ENCODE peak calls at places on chromosomes 6 and 20, in four cellular contexts. D, J, Q and S are unnamed samples.
A peak's percentile ranks its signal among the peaks of the same experiment; 100 is the strongest.

GRCh38 chr6:34022250-34022872 is 123.5 kb downstream of the GRM4 start:
- DNase-seq in D (no peak), J (no peak), Q (no peak), S (no peak)

GRCh38 chr6:93272201-93272600 is 147.2 kb downstream of the EPHA7 start:
- DNase-seq in D (no peak), J (no peak), Q (no peak), S (no peak)

GRCh38 chr20:37927410-37928048 is 24.6 kb downstream of the VSTM2L start:
- DNase-seq in D (no peak), J (no peak), Q (no peak), S (no peak)

GRCh38 chr6:142401838-142402237 is 100.0 kb downstream of the ADGRG6 start:
- DNase-seq in D (no peak), J (no peak), Q (no peak), S (no peak)

GRCh38 chr20:35648836-35649235 is 15.9 kb downstream of the CPNE1 start:
- DNase-seq in D (peak; percentile 14), J (no peak), Q (no peak), S (no peak)

GRCh38 chr6:130182466-130182865 is 40.3 kb downstream of the SAMD3 start:
- DNase-seq in D (no peak), J (no peak), Q (no peak), S (no peak)

GRCh38 chr6:63272397-63272796 is 47.4 kb downstream of the LGSN start:
- DNase-seq in D (peak; percentile 46), J (peak; percentile 19), Q (no peak), S (peak; percentile 30)

GRCh38 chr6:140083375-140083774 is 708.9 kb upstream of the CITED2 start:
- DNase-seq in D (no peak), J (no peak), Q (no peak), S (no peak)

GRCh38 chr6:127435717-127436220 is 23.4 kb downstream of the KIAA0408 start:
- DNase-seq in D (no peak), J (no peak), Q (no peak), S (no peak)

GRCh38 chr20:10357974-10358373 is 76.0 kb downstream of the MKKS start:
- DNase-seq in D (peak; percentile 33), J (no peak), Q (no peak), S (peak; percentile 29)

GRCh38 chr6:167089243-167090142 is 33.4 kb upstream of the CCR6 start:
- DNase-seq in D (no peak), J (no peak), Q (no peak), S (no peak)

GRCh38 chr6:133298335-133298734 is 57.2 kb downstream of the EYA4 start:
- DNase-seq in D (no peak), J (no peak), Q (no peak), S (no peak)

GRCh38 chr6:161079566-161080262 is 88.1 kb downstream of the MAP3K4 start:
- DNase-seq in D (peak; percentile 94), J (no peak), Q (peak; percentile 42), S (no peak)

GRCh38 chr6:3152689-3153088 is 4.7 kb downstream of the TUBB2A start:
- DNase-seq in D (no peak), J (no peak), Q (no peak), S (no peak)

GRCh38 chr6:90028995-90029635 is 134.8 kb downstream of the GJA10 start:
- DNase-seq in D (no peak), J (no peak), Q (no peak), S (no peak)